ENCODE peak calls at places on chromosome 1, in nine cellular contexts. Q is T-helper 9 cell; R is nephron progenitor cell; K is left cardiac atrium; M is kidney tubule cell; X is hepatocyte; V is stimulated activated CD8-positive, alpha-beta memory T cell treated with anti-CD3 and anti-CD28 coated beads, Interleukin-15, amount 100 ng/mL, for 1 hour; A is type B pancreatic cell; N is thoracic aorta. H is an unnamed sample.

GRCh38 chr1:208159542-208160258 is 84.5 kb downstream of the PLXNA2 start:
- DNase-seq in Q (no peak), R (peak), K (peak), M (no peak), X (peak), V (no peak), A (peak), N (no peak), H (peak)

GRCh38 chr1:212551929-212552328 is 56.6 kb upstream of the ATF3 start:
- DNase-seq in Q (no peak), R (no peak), K (no peak), M (no peak), X (no peak), V (no peak), A (no peak), N (no peak), H (no peak)

GRCh38 chr1:48730164-48730864 is 46.4 kb downstream of the BEND5 start:
- DNase-seq in Q (no peak), R (no peak), K (no peak), M (no peak), X (no peak), V (no peak), A (no peak), N (no peak), H (no peak)

GRCh38 chr1:193434319-193434718 is 247.9 kb upstream of the B3GALT2 start:
- DNase-seq in Q (no peak), R (no peak), K (no peak), M (peak), X (no peak), V (no peak), A (no peak), N (no peak), H (no peak)

GRCh38 chr1:197965132-197965707 is 48.0 kb downstream of the LHX9 start:
- DNase-seq in Q (no peak), R (no peak), K (no peak), M (peak), X (no peak), V (no peak), A (no peak), N (no peak), H (no peak)

GRCh38 chr1:118266436-118266835 is 81.4 kb upstream of the SPAG17 start:
- DNase-seq in Q (no peak), R (no peak), K (no peak), M (peak), X (no peak), V (no peak), A (no peak), N (no peak), H (no peak)

GRCh38 chr1:222711319-222712252 is 705 bp downstream of the AIDA start:
- DNase-seq in Q (peak), R (peak), K (peak), M (peak), X (peak), V (peak), A (peak), N (peak), H (peak)

GRCh38 chr1:147167361-147167760 is 4.9 kb downstream of the PRKAB2 start:
- DNase-seq in Q (no peak), R (no peak), K (no peak), M (peak), X (peak), V (no peak), A (no peak), N (no peak), H (no peak)

GRCh38 chr1:95994643-95995042 is 726.9 kb upstream of the PTBP2 start:
- DNase-seq in Q (no peak), R (no peak), K (no peak), M (no peak), X (no peak), V (no peak), A (no peak), N (no peak), H (no peak)

GRCh38 chr1:202901555-202901954 is 12.6 kb upstream of the RABIF start:
- DNase-seq in Q (no peak), R (no peak), K (no peak), M (no peak), X (no peak), V (no peak), A (no peak), N (no peak), H (no peak)